ENCODE peak calls at places on chromosome 7, in five cellular contexts. A, U, N, Q and B are unnamed samples.

GRCh38 chr7:131231381-131232220 is 96.1 kb upstream of the MKLN1 start:
- DNase-seq in A (no peak), U (no peak), N (peak), Q (peak), B (peak)

GRCh38 chr7:112970771-112971170 is 115.9 kb downstream of the GPR85 start:
- DNase-seq in A (no peak), U (no peak), N (no peak), Q (no peak), B (no peak)

GRCh38 chr7:99083068-99083651 is 60.7 kb downstream of the SMURF1 start:
- DNase-seq in A (no peak), U (no peak), N (no peak), Q (peak), B (no peak)

GRCh38 chr7:84025332-84025927 is 169.2 kb downstream of the SEMA3A start:
- DNase-seq in A (no peak), U (no peak), N (no peak), Q (no peak), B (peak)

GRCh38 chr7:17362439-17363095 is 64.1 kb downstream of the AHR start:
- DNase-seq in A (no peak), U (no peak), N (no peak), Q (peak), B (no peak)

GRCh38 chr7:30157217-30157616 is 22.4 kb downstream of the MTURN start:
- DNase-seq in A (no peak), U (no peak), N (peak), Q (no peak), B (no peak)

GRCh38 chr7:24619978-24620377 is 46.7 kb downstream of the PALS2 start:
- DNase-seq in A (no peak), U (no peak), N (no peak), Q (no peak), B (no peak)

GRCh38 chr7:93165447-93165846 is 17.3 kb upstream of the SAMD9L start:
- DNase-seq in A (no peak), U (no peak), N (no peak), Q (no peak), B (no peak)

GRCh38 chr7:130902755-130903357 is 168.8 kb upstream of the KLF14 start:
- DNase-seq in A (no peak), U (no peak), N (no peak), Q (no peak), B (peak)

GRCh38 chr7:75854233-75854632 is 24.6 kb upstream of the RHBDD2 start:
- DNase-seq in A (no peak), U (no peak), N (no peak), Q (no peak), B (peak)

GRCh38 chr7:77855371-77856083 is 57.0 kb downstream of the PHTF2 start:
- DNase-seq in A (no peak), U (no peak), N (no peak), Q (no peak), B (peak)

GRCh38 chr7:3781607-3782006 is 480.6 kb downstream of the SDK1 start:
- DNase-seq in A (no peak), U (no peak), N (no peak), Q (no peak), B (no peak)

GRCh38 chr7:40881405-40881926 is 746.7 kb downstream of the SUGCT start:
- DNase-seq in A (no peak), U (no peak), N (no peak), Q (no peak), B (no peak)

GRCh38 chr7:155533827-155534690 is 12.3 kb downstream of the CNPY1 start:
- DNase-seq in A (peak), U (peak), N (peak), Q (peak), B (peak)

GRCh38 chr7:138878064-138878463 is 80.1 kb upstream of the ATP6V0A4 start:
- DNase-seq in A (no peak), U (no peak), N (no peak), Q (no peak), B (no peak)

GRCh38 chr7:2521341-2521745 is 1.8 kb downstream of the LFNG start:
- DNase-seq in A (no peak), U (no peak), N (peak), Q (no peak), B (peak)

GRCh38 chr7:100626530-100627237 is 14.3 kb downstream of the MOSPD3 start:
- DNase-seq in A (no peak), U (no peak), N (peak), Q (peak), B (peak)

GRCh38 chr7:121832347-121832746 is 40.6 kb upstream of the PTPRZ1 start:
- DNase-seq in A (no peak), U (no peak), N (no peak), Q (no peak), B (peak)